ENCODE peak calls at places on chromosomes 7 and 10, in six cellular contexts. One of them, this sample, is unnamed.

GRCh38 chr7:155299539-155300202 is 2.0 kb downstream of the INSIG1 start:
- DNase-seq in activated naive CD8-positive, alpha-beta T cell treated with anti-CD3 and anti-CD28 coated beads, Interleukin-2, amount 50 U/mL, for 24 hours: no peak
- DNase-seq in T-cell: peak
- DNase-seq in AG08395: peak
- DNase-seq in esophagus muscularis mucosa: no peak
- DNase-seq in uterus: no peak
- DNase-seq in this sample: no peak

GRCh38 chr10:70528726-70529362 is 50.3 kb downstream of the PALD1 start:
- DNase-seq in activated naive CD8-positive, alpha-beta T cell treated with anti-CD3 and anti-CD28 coated beads, Interleukin-2, amount 50 U/mL, for 24 hours: peak
- DNase-seq in AG08395: peak
- DNase-seq in esophagus muscularis mucosa: no peak
- DNase-seq in T-cell: no peak
- DNase-seq in uterus: no peak
- DNase-seq in this sample: no peak

GRCh38 chr10:11006428-11006825 is 11.2 kb upstream of the CELF2 start:
- DNase-seq in activated naive CD8-positive, alpha-beta T cell treated with anti-CD3 and anti-CD28 coated beads, Interleukin-2, amount 50 U/mL, for 24 hours: no peak
- DNase-seq in AG08395: no peak
- DNase-seq in T-cell: no peak
- DNase-seq in esophagus muscularis mucosa: no peak
- DNase-seq in uterus: no peak
- DNase-seq in this sample: no peak

GRCh38 chr7:21960922-21961321 is 15.2 kb upstream of the CDCA7L start:
- DNase-seq in T-cell: no peak
- DNase-seq in esophagus muscularis mucosa: peak
- DNase-seq in activated naive CD8-positive, alpha-beta T cell treated with anti-CD3 and anti-CD28 coated beads, Interleukin-2, amount 50 U/mL, for 24 hours: no peak
- DNase-seq in uterus: no peak
- DNase-seq in AG08395: peak
- DNase-seq in this sample: no peak

GRCh38 chr7:105521027-105521730 is 892 bp downstream of the PUS7 start:
- DNase-seq in uterus: peak
- DNase-seq in activated naive CD8-positive, alpha-beta T cell treated with anti-CD3 and anti-CD28 coated beads, Interleukin-2, amount 50 U/mL, for 24 hours: peak
- DNase-seq in esophagus muscularis mucosa: no peak
- DNase-seq in AG08395: peak
- DNase-seq in T-cell: peak
- DNase-seq in this sample: peak

GRCh38 chr7:133957860-133958259 is 169.3 kb upstream of the LRGUK start:
- DNase-seq in T-cell: no peak
- DNase-seq in uterus: no peak
- DNase-seq in activated naive CD8-positive, alpha-beta T cell treated with anti-CD3 and anti-CD28 coated beads, Interleukin-2, amount 50 U/mL, for 24 hours: no peak
- DNase-seq in esophagus muscularis mucosa: no peak
- DNase-seq in AG08395: no peak
- DNase-seq in this sample: no peak

GRCh38 chr10:91590142-91590903 is 42.5 kb downstream of the PPP1R3C start:
- DNase-seq in activated naive CD8-positive, alpha-beta T cell treated with anti-CD3 and anti-CD28 coated beads, Interleukin-2, amount 50 U/mL, for 24 hours: no peak
- DNase-seq in AG08395: peak
- DNase-seq in uterus: peak
- DNase-seq in esophagus muscularis mucosa: no peak
- DNase-seq in T-cell: no peak
- DNase-seq in this sample: no peak

GRCh38 chr7:127392566-127393369 is at the start of gene ZNF800:
- DNase-seq in esophagus muscularis mucosa: peak
- DNase-seq in activated naive CD8-positive, alpha-beta T cell treated with anti-CD3 and anti-CD28 coated beads, Interleukin-2, amount 50 U/mL, for 24 hours: peak
- DNase-seq in AG08395: peak
- DNase-seq in uterus: peak
- DNase-seq in T-cell: peak
- DNase-seq in this sample: peak

GRCh38 chr7:36985866-36986402 is 261.6 kb upstream of the AOAH start:
- DNase-seq in uterus: no peak
- DNase-seq in AG08395: no peak
- DNase-seq in esophagus muscularis mucosa: no peak
- DNase-seq in activated naive CD8-positive, alpha-beta T cell treated with anti-CD3 and anti-CD28 coated beads, Interleukin-2, amount 50 U/mL, for 24 hours: no peak
- DNase-seq in T-cell: no peak
- DNase-seq in this sample: no peak

GRCh38 chr7:69430502-69431145 is 167.7 kb upstream of the AUTS2 start:
- DNase-seq in uterus: peak
- DNase-seq in AG08395: no peak
- DNase-seq in activated naive CD8-positive, alpha-beta T cell treated with anti-CD3 and anti-CD28 coated beads, Interleukin-2, amount 50 U/mL, for 24 hours: no peak
- DNase-seq in T-cell: no peak
- DNase-seq in esophagus muscularis mucosa: no peak
- DNase-seq in this sample: no peak

GRCh38 chr7:36280840-36281812 is 108.5 kb upstream of the ANLN start:
- DNase-seq in esophagus muscularis mucosa: no peak
- DNase-seq in AG08395: peak
- DNase-seq in uterus: peak
- DNase-seq in activated naive CD8-positive, alpha-beta T cell treated with anti-CD3 and anti-CD28 coated beads, Interleukin-2, amount 50 U/mL, for 24 hours: no peak
- DNase-seq in T-cell: no peak
- DNase-seq in this sample: no peak

GRCh38 chr10:103695584-103696005 is 159.8 kb downstream of the SH3PXD2A start:
- DNase-seq in activated naive CD8-positive, alpha-beta T cell treated with anti-CD3 and anti-CD28 coated beads, Interleukin-2, amount 50 U/mL, for 24 hours: no peak
- DNase-seq in uterus: no peak
- DNase-seq in AG08395: peak
- DNase-seq in esophagus muscularis mucosa: no peak
- DNase-seq in T-cell: no peak
- DNase-seq in this sample: no peak

GRCh38 chr7:27062946-27063345 is 32.9 kb downstream of the HOXA1 start:
- DNase-seq in AG08395: no peak
- DNase-seq in esophagus muscularis mucosa: no peak
- DNase-seq in T-cell: no peak
- DNase-seq in activated naive CD8-positive, alpha-beta T cell treated with anti-CD3 and anti-CD28 coated beads, Interleukin-2, amount 50 U/mL, for 24 hours: no peak
- DNase-seq in uterus: no peak
- DNase-seq in this sample: no peak

GRCh38 chr10:102743588-102744373 is at the start of gene WBP1L:
- DNase-seq in uterus: peak
- DNase-seq in activated naive CD8-positive, alpha-beta T cell treated with anti-CD3 and anti-CD28 coated beads, Interleukin-2, amount 50 U/mL, for 24 hours: peak
- DNase-seq in AG08395: peak
- DNase-seq in T-cell: peak
- DNase-seq in esophagus muscularis mucosa: peak
- DNase-seq in this sample: no peak

GRCh38 chr10:98101366-98101765 is 33.1 kb upstream of the R3HCC1L start:
- DNase-seq in T-cell: no peak
- DNase-seq in esophagus muscularis mucosa: peak
- DNase-seq in AG08395: no peak
- DNase-seq in uterus: no peak
- DNase-seq in activated naive CD8-positive, alpha-beta T cell treated with anti-CD3 and anti-CD28 coated beads, Interleukin-2, amount 50 U/mL, for 24 hours: no peak
- DNase-seq in this sample: no peak

GRCh38 chr10:84850826-84851225 is 522.4 kb downstream of the CCSER2 start:
- DNase-seq in activated naive CD8-positive, alpha-beta T cell treated with anti-CD3 and anti-CD28 coated beads, Interleukin-2, amount 50 U/mL, for 24 hours: no peak
- DNase-seq in esophagus muscularis mucosa: no peak
- DNase-seq in AG08395: no peak
- DNase-seq in T-cell: no peak
- DNase-seq in uterus: no peak
- DNase-seq in this sample: no peak

GRCh38 chr7:34070486-34071323 is 165.4 kb downstream of the BMPER start:
- DNase-seq in uterus: no peak
- DNase-seq in esophagus muscularis mucosa: no peak
- DNase-seq in T-cell: no peak
- DNase-seq in activated naive CD8-positive, alpha-beta T cell treated with anti-CD3 and anti-CD28 coated beads, Interleukin-2, amount 50 U/mL, for 24 hours: no peak
- DNase-seq in AG08395: peak
- DNase-seq in this sample: no peak

GRCh38 chr7:42886129-42886528 is 25.7 kb downstream of the C7orf25 start:
- DNase-seq in uterus: no peak
- DNase-seq in esophagus muscularis mucosa: no peak
- DNase-seq in AG08395: peak
- DNase-seq in activated naive CD8-positive, alpha-beta T cell treated with anti-CD3 and anti-CD28 coated beads, Interleukin-2, amount 50 U/mL, for 24 hours: no peak
- DNase-seq in T-cell: no peak
- DNase-seq in this sample: no peak

GRCh38 chr10:126387041-126387908 is 1.0 kb downstream of the ADAM12 start:
- DNase-seq in uterus: peak
- DNase-seq in T-cell: peak
- DNase-seq in esophagus muscularis mucosa: peak
- DNase-seq in AG08395: peak
- DNase-seq in activated naive CD8-positive, alpha-beta T cell treated with anti-CD3 and anti-CD28 coated beads, Interleukin-2, amount 50 U/mL, for 24 hours: peak
- DNase-seq in this sample: no peak

GRCh38 chr7:20560325-20561180 is 54.9 kb upstream of the ABCB5 start:
- DNase-seq in activated naive CD8-positive, alpha-beta T cell treated with anti-CD3 and anti-CD28 coated beads, Interleukin-2, amount 50 U/mL, for 24 hours: no peak
- DNase-seq in esophagus muscularis mucosa: no peak
- DNase-seq in T-cell: no peak
- DNase-seq in uterus: no peak
- DNase-seq in AG08395: no peak
- DNase-seq in this sample: no peak

GRCh38 chr10:49611166-49611814 is 1.2 kb downstream of the SLC18A3 start:
- DNase-seq in T-cell: no peak
- DNase-seq in uterus: no peak
- DNase-seq in esophagus muscularis mucosa: no peak
- DNase-seq in AG08395: no peak
- DNase-seq in activated naive CD8-positive, alpha-beta T cell treated with anti-CD3 and anti-CD28 coated beads, Interleukin-2, amount 50 U/mL, for 24 hours: no peak
- DNase-seq in this sample: no peak

GRCh38 chr10:124296121-124296812 is 122.5 kb downstream of the OAT start:
- DNase-seq in activated naive CD8-positive, alpha-beta T cell treated with anti-CD3 and anti-CD28 coated beads, Interleukin-2, amount 50 U/mL, for 24 hours: no peak
- DNase-seq in AG08395: peak
- DNase-seq in uterus: no peak
- DNase-seq in T-cell: no peak
- DNase-seq in esophagus muscularis mucosa: no peak
- DNase-seq in this sample: no peak

GRCh38 chr7:35727571-35727970 is 32.6 kb upstream of the HERPUD2 start:
- DNase-seq in activated naive CD8-positive, alpha-beta T cell treated with anti-CD3 and anti-CD28 coated beads, Interleukin-2, amount 50 U/mL, for 24 hours: peak
- DNase-seq in uterus: no peak
- DNase-seq in T-cell: no peak
- DNase-seq in AG08395: peak
- DNase-seq in esophagus muscularis mucosa: no peak
- DNase-seq in this sample: no peak

GRCh38 chr7:135801045-135801693 is 52.6 kb upstream of the FAM180A start:
- DNase-seq in T-cell: peak
- DNase-seq in activated naive CD8-positive, alpha-beta T cell treated with anti-CD3 and anti-CD28 coated beads, Interleukin-2, amount 50 U/mL, for 24 hours: peak
- DNase-seq in uterus: no peak
- DNase-seq in AG08395: peak
- DNase-seq in esophagus muscularis mucosa: no peak
- DNase-seq in this sample: no peak

GRCh38 chr10:118522791-118523498 is 72.5 kb downstream of the PRLHR start:
- DNase-seq in esophagus muscularis mucosa: no peak
- DNase-seq in AG08395: peak
- DNase-seq in uterus: no peak
- DNase-seq in activated naive CD8-positive, alpha-beta T cell treated with anti-CD3 and anti-CD28 coated beads, Interleukin-2, amount 50 U/mL, for 24 hours: no peak
- DNase-seq in T-cell: no peak
- DNase-seq in this sample: no peak

GRCh38 chr10:75662715-75663114 is 231.3 kb downstream of the LRMDA start:
- DNase-seq in activated naive CD8-positive, alpha-beta T cell treated with anti-CD3 and anti-CD28 coated beads, Interleukin-2, amount 50 U/mL, for 24 hours: no peak
- DNase-seq in AG08395: peak
- DNase-seq in uterus: peak
- DNase-seq in T-cell: no peak
- DNase-seq in esophagus muscularis mucosa: peak
- DNase-seq in this sample: no peak

GRCh38 chr10:3067045-3067858 is at the start of gene PFKP:
- DNase-seq in uterus: peak
- DNase-seq in esophagus muscularis mucosa: no peak
- DNase-seq in activated naive CD8-positive, alpha-beta T cell treated with anti-CD3 and anti-CD28 coated beads, Interleukin-2, amount 50 U/mL, for 24 hours: peak
- DNase-seq in AG08395: no peak
- DNase-seq in T-cell: peak
- DNase-seq in this sample: no peak

GRCh38 chr10:85643839-85644525 is 722.6 kb downstream of the GRID1 start:
- DNase-seq in T-cell: no peak
- DNase-seq in AG08395: no peak
- DNase-seq in uterus: no peak
- DNase-seq in esophagus muscularis mucosa: no peak
- DNase-seq in activated naive CD8-positive, alpha-beta T cell treated with anti-CD3 and anti-CD28 coated beads, Interleukin-2, amount 50 U/mL, for 24 hours: no peak
- DNase-seq in this sample: no peak

GRCh38 chr7:4753610-4754432 is 21.6 kb upstream of the AP5Z1 start:
- DNase-seq in uterus: peak
- DNase-seq in esophagus muscularis mucosa: no peak
- DNase-seq in T-cell: peak
- DNase-seq in AG08395: peak
- DNase-seq in activated naive CD8-positive, alpha-beta T cell treated with anti-CD3 and anti-CD28 coated beads, Interleukin-2, amount 50 U/mL, for 24 hours: peak
- DNase-seq in this sample: no peak

GRCh38 chr7:49255061-49255460 is 330.7 kb downstream of the CDC14C start:
- DNase-seq in esophagus muscularis mucosa: no peak
- DNase-seq in uterus: no peak
- DNase-seq in T-cell: no peak
- DNase-seq in activated naive CD8-positive, alpha-beta T cell treated with anti-CD3 and anti-CD28 coated beads, Interleukin-2, amount 50 U/mL, for 24 hours: no peak
- DNase-seq in AG08395: no peak
- DNase-seq in this sample: no peak

GRCh38 chr7:150335774-150336112 is 5.7 kb downstream of the RARRES2 start:
- DNase-seq in T-cell: no peak
- DNase-seq in activated naive CD8-positive, alpha-beta T cell treated with anti-CD3 and anti-CD28 coated beads, Interleukin-2, amount 50 U/mL, for 24 hours: no peak
- DNase-seq in uterus: no peak
- DNase-seq in AG08395: no peak
- DNase-seq in esophagus muscularis mucosa: no peak
- DNase-seq in this sample: no peak

GRCh38 chr7:133619491-133619890 is 366.6 kb downstream of the EXOC4 start:
- DNase-seq in T-cell: no peak
- DNase-seq in activated naive CD8-positive, alpha-beta T cell treated with anti-CD3 and anti-CD28 coated beads, Interleukin-2, amount 50 U/mL, for 24 hours: no peak
- DNase-seq in esophagus muscularis mucosa: no peak
- DNase-seq in uterus: no peak
- DNase-seq in AG08395: no peak
- DNase-seq in this sample: no peak

GRCh38 chr7:142425281-142425680 is 167.4 kb upstream of the PRSS58 start:
- DNase-seq in uterus: no peak
- DNase-seq in esophagus muscularis mucosa: peak
- DNase-seq in activated naive CD8-positive, alpha-beta T cell treated with anti-CD3 and anti-CD28 coated beads, Interleukin-2, amount 50 U/mL, for 24 hours: no peak
- DNase-seq in AG08395: no peak
- DNase-seq in T-cell: no peak
- DNase-seq in this sample: no peak

GRCh38 chr7:138981332-138982203 is at the start of gene KIAA1549:
- DNase-seq in uterus: peak
- DNase-seq in AG08395: peak
- DNase-seq in activated naive CD8-positive, alpha-beta T cell treated with anti-CD3 and anti-CD28 coated beads, Interleukin-2, amount 50 U/mL, for 24 hours: peak
- DNase-seq in T-cell: peak
- DNase-seq in esophagus muscularis mucosa: no peak
- DNase-seq in this sample: peak

GRCh38 chr7:137254766-137255165 is 88.8 kb downstream of the PTN start:
- DNase-seq in activated naive CD8-positive, alpha-beta T cell treated with anti-CD3 and anti-CD28 coated beads, Interleukin-2, amount 50 U/mL, for 24 hours: no peak
- DNase-seq in uterus: no peak
- DNase-seq in AG08395: no peak
- DNase-seq in esophagus muscularis mucosa: no peak
- DNase-seq in T-cell: no peak
- DNase-seq in this sample: no peak

GRCh38 chr10:110336111-110336721 is 31.5 kb upstream of the SMNDC1 start:
- DNase-seq in esophagus muscularis mucosa: no peak
- DNase-seq in T-cell: no peak
- DNase-seq in activated naive CD8-positive, alpha-beta T cell treated with anti-CD3 and anti-CD28 coated beads, Interleukin-2, amount 50 U/mL, for 24 hours: no peak
- DNase-seq in uterus: no peak
- DNase-seq in AG08395: peak
- DNase-seq in this sample: no peak

GRCh38 chr10:97861351-97861750 is 11.7 kb downstream of the GOLGA7B start:
- DNase-seq in uterus: no peak
- DNase-seq in T-cell: no peak
- DNase-seq in esophagus muscularis mucosa: no peak
- DNase-seq in activated naive CD8-positive, alpha-beta T cell treated with anti-CD3 and anti-CD28 coated beads, Interleukin-2, amount 50 U/mL, for 24 hours: no peak
- DNase-seq in AG08395: peak
- DNase-seq in this sample: no peak

This sample was measured in cortex of kidney.